ENCODE peak calls at places on chromosome 1, in seven cellular contexts. W is CD4-positive, alpha-beta memory T cell; T is cardiac muscle cell; E is SK-N-SH; J is tibial nerve; V is mucosa of descending colon; O is iPS DF 6.9. Q is an unnamed sample. For H3K4me1, the result is how much of the 10 kb centered on the place peaks cover.

GRCh38 chr1:178933709-178934573 is 63.1 kb upstream of the ANGPTL1 start:
- DNase-seq in V (no peak), T (no peak), J (no peak), E (no peak), O (no peak), W (no peak), Q (no peak)

GRCh38 chr1:176444286-176444685 is 18.7 kb upstream of the PAPPA2 start:
- DNase-seq in O (no peak), T (no peak), J (no peak), E (no peak), V (no peak), W (no peak), Q (no peak)

GRCh38 chr1:151680391-151680790 is 36.2 kb downstream of the CELF3 start:
- DNase-seq in J (no peak), V (no peak), T (peak), W (no peak), O (no peak), E (no peak), Q (no peak)

GRCh38 chr1:70140894-70141293 is 64.5 kb downstream of the LRRC40 start:
- DNase-seq in T (peak), E (no peak), O (no peak), V (no peak), W (no peak), J (no peak), Q (no peak)

GRCh38 chr1:24683713-24684162 is 40.6 kb downstream of the SRRM1 start:
- DNase-seq in T (peak), J (no peak), E (no peak), W (no peak), O (no peak), V (no peak), Q (no peak)

GRCh38 chr1:171753685-171754380 is 12.0 kb upstream of the VAMP4 start:
- DNase-seq in E (no peak), J (no peak), W (no peak), T (no peak), O (no peak), V (no peak), Q (peak)

GRCh38 chr1:210706246-210706645 is 377.5 kb downstream of the HHAT start:
- DNase-seq in W (no peak), J (no peak), O (no peak), V (no peak), E (no peak), T (no peak), Q (no peak)

GRCh38 chr1:53685272-53686051 is 53.5 kb downstream of the GLIS1 start:
- DNase-seq in W (no peak), E (peak), T (peak), O (no peak), J (no peak), V (no peak), Q (no peak)

GRCh38 chr1:55380313-55380970 is 165.3 kb upstream of the USP24 start:
- DNase-seq in T (no peak), V (peak), J (peak), O (no peak), E (no peak), W (no peak), Q (no peak)

GRCh38 chr1:211642870-211643269 is 32.6 kb downstream of the NEK2 start:
- DNase-seq in V (no peak), T (no peak), W (no peak), O (no peak), E (no peak), J (no peak), Q (no peak)

GRCh38 chr1:214514032-214514818 is 37.2 kb downstream of the PTPN14 start:
- DNase-seq in E (no peak), W (no peak), V (no peak), T (peak), J (peak), O (no peak), Q (no peak)

GRCh38 chr1:214516434-214517326 is 34.7 kb downstream of the PTPN14 start:
- DNase-seq in E (no peak), V (no peak), J (no peak), O (no peak), T (no peak), W (no peak), Q (no peak)

GRCh38 chr1:214515544-214516433 is 35.6 kb downstream of the PTPN14 start:
- DNase-seq in J (no peak), W (no peak), V (no peak), T (peak), O (no peak), E (no peak), Q (no peak)

GRCh38 chr1:214513394-214513793 is 38.0 kb downstream of the PTPN14 start:
- DNase-seq in W (no peak), J (no peak), O (no peak), E (no peak), V (no peak), T (peak), Q (no peak)

GRCh38 chr1:214514819-214515383 is 36.5 kb downstream of the PTPN14 start:
- DNase-seq in W (no peak), O (no peak), J (no peak), E (no peak), V (no peak), T (no peak), Q (no peak)
- H3K4me1 ChIP-seq in W (under half), O (under half), J (under half), E (under half), V (under half), T (under half), Q (under half)

GRCh38 chr1:112628516-112628915 is 8.9 kb downstream of the CAPZA1 start:
- DNase-seq in T (no peak), V (no peak), W (no peak), J (no peak), E (no peak), O (no peak), Q (no peak)
- H3K4me1 ChIP-seq in T (under half), V (under half), W (half or more), J (half or more), E (under half), O (under half), Q (under half)

GRCh38 chr1:100582943-100583342 is 45.0 kb downstream of the GPR88 start:
- DNase-seq in J (no peak), W (no peak), V (no peak), O (no peak), E (no peak), T (no peak), Q (no peak)

GRCh38 chr1:100584761-100585745 is 47.1 kb downstream of the GPR88 start:
- DNase-seq in W (no peak), V (no peak), J (no peak), E (no peak), O (no peak), T (peak), Q (no peak)

GRCh38 chr1:100585774-100586173 is 47.8 kb downstream of the GPR88 start:
- DNase-seq in T (peak), O (no peak), E (no peak), V (no peak), W (no peak), J (no peak), Q (no peak)

GRCh38 chr1:100581096-100581705 is 43.3 kb downstream of the GPR88 start:
- DNase-seq in W (no peak), V (no peak), J (no peak), T (no peak), E (no peak), O (no peak), Q (no peak)

DNA sequence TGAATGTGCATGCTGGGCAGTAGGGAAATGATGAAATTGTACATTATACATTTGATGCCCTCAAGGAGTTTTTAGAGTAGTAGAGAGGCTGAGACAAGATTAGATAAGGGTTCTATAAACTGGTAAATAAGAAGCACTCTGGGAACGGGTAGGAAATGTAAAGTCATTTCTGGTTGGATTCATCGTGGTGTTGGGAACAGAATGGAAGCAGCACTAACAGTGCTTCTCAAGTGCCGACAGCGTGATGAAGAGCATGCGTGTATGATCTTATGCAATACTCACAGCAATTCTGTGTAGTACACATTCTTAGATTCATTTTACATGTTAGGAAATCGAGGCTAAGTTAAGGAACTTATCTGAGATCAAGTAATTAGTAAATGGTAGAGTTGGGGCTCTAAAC is 45.9 kb downstream of the GPR88 start:
- DNase-seq in J (no peak), E (no peak), O (no peak), T (peak), W (no peak), V (no peak), Q (no peak)
- H3K4me1 ChIP-seq in J (under half), E (under half), O (under half), T (under half), W (under half), V (under half), Q (under half)

GRCh38 chr1:2249559-2249906 is 21.4 kb downstream of the SKI start:
- DNase-seq in J (no peak), V (no peak), O (no peak), E (no peak), T (no peak), W (no peak), Q (no peak)

GRCh38 chr1:2252423-2252822 is 24.3 kb downstream of the SKI start:
- DNase-seq in V (no peak), T (no peak), O (no peak), W (no peak), E (no peak), J (no peak), Q (no peak)

GRCh38 chr1:2251786-2252185 is 23.7 kb downstream of the SKI start:
- DNase-seq in W (no peak), V (no peak), E (no peak), J (no peak), O (no peak), T (peak), Q (no peak)

GRCh38 chr1:2251363-2251762 is 23.2 kb downstream of the SKI start:
- DNase-seq in V (no peak), T (no peak), W (no peak), O (no peak), E (no peak), J (no peak), Q (no peak)

DNA sequence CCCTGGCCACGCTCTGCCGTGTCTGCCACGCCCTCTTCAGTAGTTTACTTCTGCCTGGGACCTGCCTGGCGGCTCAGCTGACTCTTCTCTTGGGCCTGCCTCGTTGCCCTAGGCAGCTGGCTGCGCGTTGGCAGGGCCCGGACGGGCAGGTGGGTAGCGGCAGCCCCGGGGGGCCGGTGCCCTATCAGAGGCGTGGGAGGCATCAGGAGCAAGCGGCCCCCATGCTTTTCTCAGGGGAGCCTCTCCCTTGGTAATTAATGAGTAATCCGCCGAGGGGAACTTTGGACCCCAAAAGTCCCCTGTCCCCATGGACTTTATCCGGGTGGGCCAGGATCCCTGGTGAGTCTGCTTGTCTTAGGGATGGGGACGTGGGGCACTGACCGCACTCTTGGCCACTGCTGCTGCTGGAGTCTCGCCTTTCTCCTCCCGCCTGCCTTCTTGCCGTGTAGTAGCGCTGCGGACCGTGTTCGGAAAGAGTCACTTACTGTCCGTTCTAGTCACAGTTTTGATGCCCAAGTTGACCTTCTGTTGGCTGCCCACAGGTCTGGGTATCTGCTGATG is 22.7 kb downstream of the SKI start:
- DNase-seq in T (no peak), V (no peak), W (no peak), E (no peak), O (no peak), J (no peak), Q (no peak)
- H3K4me1 ChIP-seq in T (under half), V (half or more), W (half or more), E (under half), O (under half), J (half or more), Q (under half)